ENCODE peak calls at places on chromosome 20, in seven cellular contexts. One of them, this sample, is unnamed. For H3K36me3, the result is how much of the 10 kb centered on the place peaks cover.

GRCh38 chr20:8876381-8876780 is 192.5 kb upstream of the PLCB4 start:
- DNase-seq in neuronal stem cell: no peak
- DNase-seq in Panc1: no peak
- DNase-seq in stomach: no peak
- DNase-seq in GM23248: no peak
- DNase-seq in endodermal cell: no peak
- DNase-seq in heart left ventricle: no peak
- DNase-seq in this sample: no peak

GRCh38 chr20:32031007-32031958 is 20.8 kb upstream of the HCK start:
- DNase-seq in neuronal stem cell: peak
- DNase-seq in Panc1: peak
- DNase-seq in stomach: peak
- DNase-seq in GM23248: peak
- DNase-seq in endodermal cell: peak
- DNase-seq in heart left ventricle: peak
- DNase-seq in this sample: peak

GRCh38 chr20:31719644-31720485 is 2.8 kb downstream of the BCL2L1 start:
- DNase-seq in neuronal stem cell: no peak
- DNase-seq in Panc1: no peak
- DNase-seq in stomach: peak
- DNase-seq in GM23248: no peak
- DNase-seq in endodermal cell: peak
- DNase-seq in heart left ventricle: no peak
- DNase-seq in this sample: peak

GRCh38 chr20:37209193-37209592 is 29.8 kb upstream of the MROH8 start:
- DNase-seq in neuronal stem cell: no peak
- DNase-seq in Panc1: no peak
- DNase-seq in stomach: no peak
- DNase-seq in GM23248: no peak
- DNase-seq in endodermal cell: peak
- DNase-seq in heart left ventricle: no peak
- DNase-seq in this sample: no peak

GRCh38 chr20:59802471-59803221 is 130.8 kb downstream of the SYCP2 start:
- DNase-seq in neuronal stem cell: no peak
- DNase-seq in Panc1: no peak
- DNase-seq in stomach: no peak
- DNase-seq in GM23248: no peak
- DNase-seq in endodermal cell: no peak
- DNase-seq in heart left ventricle: peak
- DNase-seq in this sample: no peak

GRCh38 chr20:38125157-38126056 is 39.7 kb downstream of the TGM2 start:
- DNase-seq in neuronal stem cell: no peak
- DNase-seq in Panc1: no peak
- DNase-seq in stomach: peak
- DNase-seq in GM23248: no peak
- DNase-seq in endodermal cell: peak
- DNase-seq in heart left ventricle: peak
- DNase-seq in this sample: peak

GRCh38 chr20:11869641-11870040 is 48.1 kb upstream of the BTBD3 start:
- DNase-seq in neuronal stem cell: no peak
- DNase-seq in Panc1: no peak
- DNase-seq in stomach: no peak
- DNase-seq in GM23248: no peak
- DNase-seq in endodermal cell: no peak
- DNase-seq in heart left ventricle: no peak
- DNase-seq in this sample: peak

GRCh38 chr20:46056027-46056833 is 27.2 kb downstream of the SLC12A5 start:
- DNase-seq in neuronal stem cell: no peak
- DNase-seq in Panc1: no peak
- DNase-seq in stomach: no peak
- DNase-seq in GM23248: no peak
- DNase-seq in endodermal cell: no peak
- DNase-seq in heart left ventricle: no peak
- DNase-seq in this sample: no peak

GRCh38 chr20:60064554-60064953 is 106.3 kb downstream of the CDH26 start:
- DNase-seq in neuronal stem cell: no peak
- DNase-seq in Panc1: no peak
- DNase-seq in stomach: no peak
- DNase-seq in GM23248: no peak
- DNase-seq in endodermal cell: peak
- DNase-seq in heart left ventricle: no peak
- DNase-seq in this sample: no peak

DNA sequence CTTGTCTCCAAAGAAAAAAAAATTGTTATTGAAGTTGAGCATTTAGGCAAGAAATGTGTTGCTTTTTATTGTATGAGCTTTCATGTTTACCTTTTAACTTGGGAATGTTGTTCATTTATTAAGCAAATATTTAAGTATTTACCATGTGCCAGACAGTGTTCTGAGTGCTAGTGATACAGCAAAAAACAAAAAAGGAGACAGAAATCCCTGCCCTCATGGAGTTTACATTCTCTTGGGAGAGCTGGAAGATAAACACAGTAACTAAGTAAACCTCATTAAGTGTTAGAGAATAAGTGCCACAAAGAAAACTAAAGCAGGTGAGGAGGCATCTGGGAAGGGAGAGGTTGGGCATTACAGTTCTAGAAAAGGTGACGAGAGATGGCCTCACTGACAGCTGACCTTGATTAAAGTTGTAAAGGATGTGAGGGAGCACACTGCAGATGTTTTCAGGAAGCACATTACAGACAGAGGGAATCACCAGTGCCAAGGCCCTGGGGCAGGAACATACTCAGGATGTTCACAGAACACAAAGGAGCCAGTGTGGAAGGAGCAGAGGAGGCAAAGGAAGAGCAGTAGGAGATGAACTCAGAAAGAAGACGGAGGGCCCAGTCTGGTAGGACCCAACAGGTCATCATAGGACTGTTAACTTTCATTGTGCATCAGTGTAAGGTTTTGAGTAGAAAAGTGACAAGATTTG is 33.5 kb downstream of the XRN2 start:
- DNase-seq in neuronal stem cell: no peak
- DNase-seq in Panc1: no peak
- DNase-seq in stomach: no peak
- DNase-seq in GM23248: no peak
- DNase-seq in endodermal cell: no peak
- DNase-seq in heart left ventricle: no peak
- DNase-seq in this sample: no peak
- H3K36me3 ChIP-seq in neuronal stem cell: half or more
- H3K36me3 ChIP-seq in Panc1: under half
- H3K36me3 ChIP-seq in stomach: half or more
- H3K36me3 ChIP-seq in GM23248: half or more
- H3K36me3 ChIP-seq in endodermal cell: half or more
- H3K36me3 ChIP-seq in heart left ventricle: half or more
- H3K36me3 ChIP-seq in this sample: under half

GRCh38 chr20:2693286-2693995 is 861 bp downstream of the EBF4 start:
- DNase-seq in neuronal stem cell: no peak
- DNase-seq in Panc1: no peak
- DNase-seq in stomach: peak
- DNase-seq in GM23248: peak
- DNase-seq in endodermal cell: peak
- DNase-seq in heart left ventricle: peak
- DNase-seq in this sample: no peak
- H3K36me3 ChIP-seq in neuronal stem cell: under half
- H3K36me3 ChIP-seq in Panc1: under half
- H3K36me3 ChIP-seq in stomach: under half
- H3K36me3 ChIP-seq in GM23248: under half
- H3K36me3 ChIP-seq in endodermal cell: under half
- H3K36me3 ChIP-seq in heart left ventricle: under half
- H3K36me3 ChIP-seq in this sample: under half

GRCh38 chr20:47228654-47229053 is 127.8 kb downstream of the ZMYND8 start:
- DNase-seq in neuronal stem cell: no peak
- DNase-seq in Panc1: no peak
- DNase-seq in stomach: no peak
- DNase-seq in GM23248: no peak
- DNase-seq in endodermal cell: no peak
- DNase-seq in heart left ventricle: peak
- DNase-seq in this sample: no peak
- H3K36me3 ChIP-seq in neuronal stem cell: half or more
- H3K36me3 ChIP-seq in Panc1: under half
- H3K36me3 ChIP-seq in stomach: half or more
- H3K36me3 ChIP-seq in GM23248: under half
- H3K36me3 ChIP-seq in endodermal cell: half or more
- H3K36me3 ChIP-seq in heart left ventricle: half or more
- H3K36me3 ChIP-seq in this sample: under half

GRCh38 chr20:47533518-47534062 is 31.9 kb downstream of the NCOA3 start:
- DNase-seq in neuronal stem cell: no peak
- DNase-seq in Panc1: no peak
- DNase-seq in stomach: no peak
- DNase-seq in GM23248: no peak
- DNase-seq in endodermal cell: no peak
- DNase-seq in heart left ventricle: no peak
- DNase-seq in this sample: no peak
- H3K36me3 ChIP-seq in neuronal stem cell: under half
- H3K36me3 ChIP-seq in Panc1: under half
- H3K36me3 ChIP-seq in stomach: under half
- H3K36me3 ChIP-seq in GM23248: under half
- H3K36me3 ChIP-seq in endodermal cell: under half
- H3K36me3 ChIP-seq in heart left ventricle: under half
- H3K36me3 ChIP-seq in this sample: under half

DNA sequence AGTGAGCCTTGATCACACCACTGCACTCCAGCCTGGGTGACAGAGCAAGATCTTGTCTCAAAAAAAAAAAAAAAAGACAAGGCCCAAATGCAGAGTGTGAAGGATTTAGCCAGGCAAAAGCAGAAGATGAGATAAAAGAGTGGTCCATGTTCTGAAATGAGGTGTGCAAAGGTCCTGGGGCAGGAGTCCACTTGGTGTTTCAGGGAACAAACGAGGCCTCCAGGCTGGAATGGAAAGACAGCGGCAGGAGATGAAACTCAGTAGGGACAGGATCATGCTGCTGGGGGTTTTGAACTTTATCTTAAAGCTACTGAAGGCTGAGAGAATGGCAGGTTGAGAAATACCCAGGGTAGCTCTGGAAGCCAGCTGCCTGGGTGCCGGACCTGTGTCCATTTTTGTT is 178.2 kb downstream of the ZMYND8 start:
- DNase-seq in neuronal stem cell: no peak
- DNase-seq in Panc1: no peak
- DNase-seq in stomach: no peak
- DNase-seq in GM23248: no peak
- DNase-seq in endodermal cell: no peak
- DNase-seq in heart left ventricle: no peak
- DNase-seq in this sample: no peak
- H3K36me3 ChIP-seq in neuronal stem cell: under half
- H3K36me3 ChIP-seq in Panc1: under half
- H3K36me3 ChIP-seq in stomach: under half
- H3K36me3 ChIP-seq in GM23248: under half
- H3K36me3 ChIP-seq in endodermal cell: under half
- H3K36me3 ChIP-seq in heart left ventricle: under half
- H3K36me3 ChIP-seq in this sample: under half

DNA sequence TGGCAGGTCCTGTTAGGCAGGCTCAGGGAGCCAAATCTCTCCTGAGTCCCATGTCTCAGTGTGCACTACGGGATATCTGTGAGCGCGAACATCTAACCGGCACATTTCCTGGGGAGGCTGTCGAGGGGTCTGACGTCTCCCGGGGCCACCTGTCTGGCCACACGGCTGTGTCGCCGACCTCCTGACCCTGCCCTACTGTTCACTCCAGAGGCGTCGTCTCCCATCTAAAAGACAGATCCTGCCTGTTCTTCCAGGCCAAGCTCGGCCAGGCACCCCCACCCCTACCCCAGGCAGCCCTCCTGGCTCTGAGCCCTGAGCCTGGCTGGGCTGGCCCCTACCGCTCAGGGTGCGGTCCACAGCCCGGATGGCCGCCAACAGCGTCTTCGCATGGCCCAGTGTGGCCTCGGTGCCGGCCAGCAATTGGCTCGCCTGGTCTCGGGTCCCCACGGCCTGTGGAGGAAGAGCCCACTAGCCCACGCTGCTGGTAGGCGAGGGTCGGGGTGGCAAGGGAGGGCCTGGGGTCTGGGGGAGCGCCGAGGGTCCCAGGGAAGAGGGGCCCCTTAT is 16.6 kb downstream of the ADRM1 start:
- DNase-seq in neuronal stem cell: no peak
- DNase-seq in Panc1: no peak
- DNase-seq in stomach: no peak
- DNase-seq in GM23248: peak
- DNase-seq in endodermal cell: no peak
- DNase-seq in heart left ventricle: no peak
- DNase-seq in this sample: no peak
- H3K36me3 ChIP-seq in neuronal stem cell: half or more
- H3K36me3 ChIP-seq in Panc1: under half
- H3K36me3 ChIP-seq in stomach: half or more
- H3K36me3 ChIP-seq in GM23248: under half
- H3K36me3 ChIP-seq in endodermal cell: half or more
- H3K36me3 ChIP-seq in heart left ventricle: half or more
- H3K36me3 ChIP-seq in this sample: half or more

DNA sequence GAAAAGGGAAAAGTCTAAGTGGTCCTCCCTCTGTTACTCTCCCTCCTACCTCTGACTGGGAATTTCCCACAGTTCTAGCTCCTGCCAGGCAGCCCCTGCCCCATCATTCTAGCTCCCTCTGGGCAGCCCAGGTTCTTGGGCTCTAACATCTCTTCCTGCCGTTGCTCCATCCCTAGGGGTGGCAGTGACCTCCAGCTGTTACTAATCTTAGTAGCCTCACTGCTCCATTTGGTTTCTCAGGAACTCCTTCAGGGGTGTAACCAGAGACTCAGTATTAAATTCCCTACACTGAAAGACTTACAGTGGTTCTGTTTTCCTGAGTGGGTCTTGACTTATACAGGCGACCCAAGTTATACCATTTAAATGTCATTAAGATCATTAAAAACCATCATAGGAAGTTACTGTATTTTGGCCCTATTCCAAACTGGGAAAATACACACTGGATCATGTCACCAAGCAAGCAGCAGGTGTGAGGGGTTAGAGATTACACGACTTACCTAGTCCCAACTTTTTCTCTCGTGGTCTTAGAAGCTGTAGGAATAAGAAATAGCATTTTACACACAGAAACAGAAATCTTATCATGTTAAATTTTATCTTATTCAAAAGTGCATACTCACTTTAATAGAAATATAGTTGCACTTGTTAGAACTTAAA is 10.1 kb downstream of the DPM1 start:
- DNase-seq in neuronal stem cell: no peak
- DNase-seq in Panc1: no peak
- DNase-seq in stomach: no peak
- DNase-seq in GM23248: no peak
- DNase-seq in endodermal cell: no peak
- DNase-seq in heart left ventricle: no peak
- DNase-seq in this sample: no peak
- H3K36me3 ChIP-seq in neuronal stem cell: half or more
- H3K36me3 ChIP-seq in Panc1: under half
- H3K36me3 ChIP-seq in stomach: half or more
- H3K36me3 ChIP-seq in GM23248: half or more
- H3K36me3 ChIP-seq in endodermal cell: half or more
- H3K36me3 ChIP-seq in heart left ventricle: half or more
- H3K36me3 ChIP-seq in this sample: under half

This sample was measured in bronchial epithelial cell.